ENCODE peak calls at places on chromosomes 16 and 17, in six cellular contexts. One of them, this sample, is unnamed.

GRCh38 chr16:82011199-82011641 is at the start of gene SDR42E1:
- DNase-seq in Kasumi-1: no peak
- DNase-seq in smooth muscle cell of the brain vasculature: no peak
- DNase-seq in activated CD8-positive, alpha-beta memory T cell treated with anti-CD3 and anti-CD28 coated beads for 1 hour: peak; percentile 47
- DNase-seq in NCI-H748 treated with DMSO at 0.1 percent for 48 hours: peak; percentile 46
- DNase-seq in stimulated activated naive CD8-positive, alpha-beta T cell treated with anti-CD3 and anti-CD28 coated beads, Interleukin-15, Interleukin-2, amounts not matched to agents 100 U/mL and 50 U/mL, for 24 hours: peak; percentile 45
- DNase-seq in this sample: no peak

GRCh38 chr17:68403122-68403521 is 54.2 kb downstream of the WIPI1 start:
- DNase-seq in Kasumi-1: no peak
- DNase-seq in smooth muscle cell of the brain vasculature: no peak
- DNase-seq in activated CD8-positive, alpha-beta memory T cell treated with anti-CD3 and anti-CD28 coated beads for 1 hour: no peak
- DNase-seq in NCI-H748 treated with DMSO at 0.1 percent for 48 hours: no peak
- DNase-seq in stimulated activated naive CD8-positive, alpha-beta T cell treated with anti-CD3 and anti-CD28 coated beads, Interleukin-15, Interleukin-2, amounts not matched to agents 100 U/mL and 50 U/mL, for 24 hours: no peak
- DNase-seq in this sample: no peak

GRCh38 chr16:25038239-25038954 is 23.2 kb upstream of the ARHGAP17 start:
- DNase-seq in Kasumi-1: no peak
- DNase-seq in smooth muscle cell of the brain vasculature: no peak
- DNase-seq in activated CD8-positive, alpha-beta memory T cell treated with anti-CD3 and anti-CD28 coated beads for 1 hour: no peak
- DNase-seq in NCI-H748 treated with DMSO at 0.1 percent for 48 hours: no peak
- DNase-seq in stimulated activated naive CD8-positive, alpha-beta T cell treated with anti-CD3 and anti-CD28 coated beads, Interleukin-15, Interleukin-2, amounts not matched to agents 100 U/mL and 50 U/mL, for 24 hours: no peak
- DNase-seq in this sample: no peak

GRCh38 chr17:76550712-76551615 is 11.1 kb downstream of the PRCD start:
- DNase-seq in Kasumi-1: peak; percentile 82
- DNase-seq in smooth muscle cell of the brain vasculature: no peak
- DNase-seq in activated CD8-positive, alpha-beta memory T cell treated with anti-CD3 and anti-CD28 coated beads for 1 hour: no peak
- DNase-seq in NCI-H748 treated with DMSO at 0.1 percent for 48 hours: no peak
- DNase-seq in stimulated activated naive CD8-positive, alpha-beta T cell treated with anti-CD3 and anti-CD28 coated beads, Interleukin-15, Interleukin-2, amounts not matched to agents 100 U/mL and 50 U/mL, for 24 hours: no peak
- DNase-seq in this sample: no peak

GRCh38 chr17:60356947-60357346 is 35.0 kb downstream of the USP32 start:
- DNase-seq in Kasumi-1: no peak
- DNase-seq in smooth muscle cell of the brain vasculature: no peak
- DNase-seq in activated CD8-positive, alpha-beta memory T cell treated with anti-CD3 and anti-CD28 coated beads for 1 hour: no peak
- DNase-seq in NCI-H748 treated with DMSO at 0.1 percent for 48 hours: no peak
- DNase-seq in stimulated activated naive CD8-positive, alpha-beta T cell treated with anti-CD3 and anti-CD28 coated beads, Interleukin-15, Interleukin-2, amounts not matched to agents 100 U/mL and 50 U/mL, for 24 hours: no peak
- DNase-seq in this sample: no peak

GRCh38 chr17:62963296-62963695 is 2.7 kb upstream of the TANC2 start:
- DNase-seq in Kasumi-1: no peak
- DNase-seq in smooth muscle cell of the brain vasculature: no peak
- DNase-seq in activated CD8-positive, alpha-beta memory T cell treated with anti-CD3 and anti-CD28 coated beads for 1 hour: no peak
- DNase-seq in NCI-H748 treated with DMSO at 0.1 percent for 48 hours: no peak
- DNase-seq in stimulated activated naive CD8-positive, alpha-beta T cell treated with anti-CD3 and anti-CD28 coated beads, Interleukin-15, Interleukin-2, amounts not matched to agents 100 U/mL and 50 U/mL, for 24 hours: no peak
- DNase-seq in this sample: no peak

GRCh38 chr17:56510554-56511342 is 82.8 kb upstream of the NOG start:
- DNase-seq in Kasumi-1: no peak
- DNase-seq in smooth muscle cell of the brain vasculature: no peak
- DNase-seq in activated CD8-positive, alpha-beta memory T cell treated with anti-CD3 and anti-CD28 coated beads for 1 hour: no peak
- DNase-seq in NCI-H748 treated with DMSO at 0.1 percent for 48 hours: no peak
- DNase-seq in stimulated activated naive CD8-positive, alpha-beta T cell treated with anti-CD3 and anti-CD28 coated beads, Interleukin-15, Interleukin-2, amounts not matched to agents 100 U/mL and 50 U/mL, for 24 hours: no peak
- DNase-seq in this sample: no peak

GRCh38 chr17:73194514-73195222 is 1.8 kb downstream of the COG1 start:
- DNase-seq in Kasumi-1: no peak
- DNase-seq in smooth muscle cell of the brain vasculature: no peak
- DNase-seq in activated CD8-positive, alpha-beta memory T cell treated with anti-CD3 and anti-CD28 coated beads for 1 hour: no peak
- DNase-seq in NCI-H748 treated with DMSO at 0.1 percent for 48 hours: no peak
- DNase-seq in stimulated activated naive CD8-positive, alpha-beta T cell treated with anti-CD3 and anti-CD28 coated beads, Interleukin-15, Interleukin-2, amounts not matched to agents 100 U/mL and 50 U/mL, for 24 hours: no peak
- DNase-seq in this sample: no peak

GRCh38 chr16:65418435-65418834 is 296.6 kb upstream of the CDH11 start:
- DNase-seq in Kasumi-1: no peak
- DNase-seq in smooth muscle cell of the brain vasculature: no peak
- DNase-seq in activated CD8-positive, alpha-beta memory T cell treated with anti-CD3 and anti-CD28 coated beads for 1 hour: no peak
- DNase-seq in NCI-H748 treated with DMSO at 0.1 percent for 48 hours: no peak
- DNase-seq in stimulated activated naive CD8-positive, alpha-beta T cell treated with anti-CD3 and anti-CD28 coated beads, Interleukin-15, Interleukin-2, amounts not matched to agents 100 U/mL and 50 U/mL, for 24 hours: no peak
- DNase-seq in this sample: no peak

This sample was measured in glomerular endothelial cell.